ENCODE peak calls at places on chromosomes 5 and 9, in five cellular contexts. One of them, this sample, is unnamed.
A peak's percentile ranks its signal among the peaks of the same experiment; 100 is the strongest.

GRCh38 chr9:36051317-36051716 is 14.6 kb downstream of the RECK start:
- DNase-seq in spleen: no peak
- DNase-seq in stomach: no peak
- DNase-seq in K562: no peak
- DNase-seq in transverse colon: no peak
- DNase-seq in this sample: no peak

GRCh38 chr5:89968870-89969472 is 440.6 kb downstream of the CETN3 start:
- DNase-seq in spleen: no peak
- DNase-seq in stomach: no peak
- DNase-seq in K562: no peak
- DNase-seq in transverse colon: no peak
- DNase-seq in this sample: peak; percentile 6

GRCh38 chr5:101977729-101978345 is 318.2 kb downstream of the SLCO4C1 start:
- DNase-seq in spleen: no peak
- DNase-seq in stomach: no peak
- DNase-seq in K562: peak; percentile 34
- DNase-seq in transverse colon: no peak
- DNase-seq in this sample: peak; percentile 4

GRCh38 chr5:132469380-132470372 is 20.9 kb downstream of the IRF1 start:
- DNase-seq in spleen: peak; percentile 53
- DNase-seq in stomach: peak; percentile 24
- DNase-seq in K562: no peak
- DNase-seq in transverse colon: peak; percentile 8
- DNase-seq in this sample: no peak

GRCh38 chr5:140806834-140807775 is at the start of gene PCDHA4:
- DNase-seq in spleen: no peak
- DNase-seq in stomach: no peak
- DNase-seq in K562: no peak
- DNase-seq in transverse colon: peak; percentile 26
- DNase-seq in this sample: no peak

GRCh38 chr9:35689601-35690446 is at the start of gene TPM2:
- DNase-seq in spleen: no peak
- DNase-seq in stomach: peak; percentile 37
- DNase-seq in K562: peak; percentile 19
- DNase-seq in transverse colon: peak; percentile 73
- DNase-seq in this sample: peak; percentile 44

GRCh38 chr5:135979510-135979909 is 24.7 kb upstream of the LECT2 start:
- DNase-seq in spleen: no peak
- DNase-seq in stomach: no peak
- DNase-seq in K562: no peak
- DNase-seq in transverse colon: no peak
- DNase-seq in this sample: no peak

GRCh38 chr9:124291801-124292396 is 34.1 kb downstream of the NEK6 start:
- DNase-seq in spleen: peak; percentile 80
- DNase-seq in stomach: no peak
- DNase-seq in K562: no peak
- DNase-seq in transverse colon: peak; percentile 51
- DNase-seq in this sample: no peak

GRCh38 chr5:88675159-88675757 is 207.7 kb downstream of the MEF2C start:
- DNase-seq in spleen: no peak
- DNase-seq in stomach: no peak
- DNase-seq in K562: no peak
- DNase-seq in transverse colon: no peak
- DNase-seq in this sample: no peak

GRCh38 chr5:38462972-38463633 is 93.3 kb downstream of the LIFR start:
- DNase-seq in spleen: no peak
- DNase-seq in stomach: no peak
- DNase-seq in K562: no peak
- DNase-seq in transverse colon: no peak
- DNase-seq in this sample: no peak

GRCh38 chr5:163362806-163363788 is 74.3 kb upstream of the CCNG1 start:
- DNase-seq in spleen: no peak
- DNase-seq in stomach: no peak
- DNase-seq in K562: no peak
- DNase-seq in transverse colon: no peak
- DNase-seq in this sample: no peak

GRCh38 chr5:132439521-132440206 is 50.9 kb downstream of the IRF1 start:
- DNase-seq in spleen: no peak
- DNase-seq in stomach: no peak
- DNase-seq in K562: no peak
- DNase-seq in transverse colon: peak; percentile 66
- DNase-seq in this sample: peak; percentile 72

GRCh38 chr9:96219615-96220257 is 82.2 kb downstream of the HSD17B3 start:
- DNase-seq in spleen: peak; percentile 81
- DNase-seq in stomach: peak; percentile 36
- DNase-seq in K562: peak; percentile 76
- DNase-seq in transverse colon: peak; percentile 35
- DNase-seq in this sample: no peak

GRCh38 chr9:130225071-130225470 is 40.5 kb upstream of the HMCN2 start:
- DNase-seq in spleen: no peak
- DNase-seq in stomach: no peak
- DNase-seq in K562: no peak
- DNase-seq in transverse colon: no peak
- DNase-seq in this sample: no peak

GRCh38 chr9:89527084-89527483 is 29.2 kb upstream of the SEMA4D start:
- DNase-seq in spleen: peak; percentile 87
- DNase-seq in stomach: peak; percentile 44
- DNase-seq in K562: no peak
- DNase-seq in transverse colon: peak; percentile 40
- DNase-seq in this sample: no peak

GRCh38 chr9:92747459-92748232 is 17.0 kb downstream of the BICD2 start:
- DNase-seq in spleen: peak; percentile 62
- DNase-seq in stomach: no peak
- DNase-seq in K562: no peak
- DNase-seq in transverse colon: no peak
- DNase-seq in this sample: no peak

GRCh38 chr9:124617477-124618141 is 110.4 kb upstream of the NR5A1 start:
- DNase-seq in spleen: peak; percentile 85
- DNase-seq in stomach: peak; percentile 81
- DNase-seq in K562: peak; percentile 82
- DNase-seq in transverse colon: peak; percentile 83
- DNase-seq in this sample: peak; percentile 72

GRCh38 chr9:71096431-71097108 is 24.9 kb downstream of the TRPM3 start:
- DNase-seq in spleen: no peak
- DNase-seq in stomach: peak; percentile 41
- DNase-seq in K562: no peak
- DNase-seq in transverse colon: peak; percentile 10
- DNase-seq in this sample: no peak

GRCh38 chr5:138469540-138470321 is 4.5 kb downstream of the EGR1 start:
- DNase-seq in spleen: no peak
- DNase-seq in stomach: peak; percentile 55
- DNase-seq in K562: no peak
- DNase-seq in transverse colon: peak; percentile 65
- DNase-seq in this sample: no peak

GRCh38 chr5:38023353-38023752 is 183.5 kb upstream of the GDNF start:
- DNase-seq in spleen: no peak
- DNase-seq in stomach: no peak
- DNase-seq in K562: no peak
- DNase-seq in transverse colon: no peak
- DNase-seq in this sample: no peak

GRCh38 chr5:112329429-112330090 is 89.5 kb downstream of the EPB41L4A start:
- DNase-seq in spleen: no peak
- DNase-seq in stomach: no peak
- DNase-seq in K562: no peak
- DNase-seq in transverse colon: no peak
- DNase-seq in this sample: peak; percentile 23

GRCh38 chr9:116271991-116272390 is 118.4 kb downstream of the PAPPA start:
- DNase-seq in spleen: no peak
- DNase-seq in stomach: no peak
- DNase-seq in K562: no peak
- DNase-seq in transverse colon: no peak
- DNase-seq in this sample: no peak

DNA sequence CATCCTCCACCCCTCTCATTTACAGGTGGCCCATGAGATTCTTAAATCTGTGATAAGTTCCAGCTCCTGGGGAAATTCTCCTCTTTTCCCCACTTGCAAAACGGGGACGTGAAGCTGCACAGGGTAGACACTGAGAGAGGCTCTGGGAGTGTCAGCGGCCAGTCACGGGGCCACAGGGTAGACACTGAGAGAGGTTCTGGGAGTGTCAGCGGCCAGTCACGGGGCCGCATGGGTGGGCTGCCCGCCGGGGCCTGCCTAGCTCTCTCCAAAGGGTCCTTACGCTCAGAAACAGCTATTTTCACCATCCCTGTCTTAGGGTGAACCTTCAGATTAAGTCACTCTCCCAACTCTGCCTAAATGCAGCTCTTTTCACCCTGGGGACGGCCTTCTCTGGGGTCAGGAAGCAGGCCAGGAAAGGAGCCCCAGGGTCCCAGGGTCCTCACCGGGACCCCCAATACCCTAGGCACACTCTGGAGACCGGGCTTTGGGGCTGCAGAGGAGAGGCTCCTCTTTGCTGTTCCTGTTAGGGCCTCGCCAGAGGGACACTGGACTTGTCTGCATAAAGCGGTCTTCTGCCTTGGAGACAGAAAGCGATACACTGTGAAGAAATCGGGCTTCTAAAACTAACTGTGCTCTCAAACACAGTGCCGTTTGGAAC is 1.5 kb downstream of the FAM78A start:
- DNase-seq in spleen: peak; percentile 91
- DNase-seq in stomach: no peak
- DNase-seq in K562: peak; percentile 69
- DNase-seq in transverse colon: peak; percentile 65
- DNase-seq in this sample: no peak
- TF ChIP-seq POLR2AphosphoS5 in spleen: peak; percentile 80
- TF ChIP-seq POLR2AphosphoS5 in stomach: no peak
- TF ChIP-seq POLR2AphosphoS5 in K562: no peak
- TF ChIP-seq POLR2AphosphoS5 in transverse colon: peak; percentile 55
- TF ChIP-seq POLR2AphosphoS5 in this sample: no peak

DNA sequence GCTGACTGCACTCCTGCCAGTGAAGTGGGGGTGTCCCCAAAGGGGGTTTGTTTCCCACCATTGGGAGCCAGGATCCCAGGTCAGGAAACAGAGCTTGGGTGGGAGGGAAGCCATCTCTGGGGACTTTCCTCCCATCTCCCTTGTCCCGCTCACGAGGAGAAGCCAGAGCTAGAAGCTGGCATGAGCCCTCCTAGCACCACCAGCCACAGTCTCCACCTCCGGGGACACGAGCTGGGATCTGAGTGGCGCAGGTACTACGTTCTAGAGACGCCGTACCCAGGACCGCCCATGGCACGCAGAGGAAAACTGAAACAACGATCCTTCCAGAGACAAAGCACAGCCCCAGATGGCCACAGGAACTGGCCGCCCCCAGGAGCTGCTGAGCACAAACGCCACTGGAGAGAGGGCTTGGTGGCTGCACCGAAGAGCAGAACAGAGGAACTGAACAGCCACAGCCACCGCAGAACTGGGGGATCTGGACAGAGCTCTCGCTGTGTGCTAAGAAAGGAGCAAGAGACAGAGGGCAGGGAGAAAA is 29.8 kb downstream of the ADAMTS2 start:
- DNase-seq in spleen: peak; percentile 24
- DNase-seq in stomach: no peak
- DNase-seq in K562: no peak
- DNase-seq in transverse colon: no peak
- DNase-seq in this sample: no peak
- H3K27ac ChIP-seq in spleen: no peak overlapping the region
- H3K27ac ChIP-seq in stomach: no peak overlapping the region
- H3K27ac ChIP-seq in K562: no peak overlapping the region
- H3K27ac ChIP-seq in transverse colon: no peak overlapping the region
- H3K27ac ChIP-seq in this sample: no peak overlapping the region

GRCh38 chr5:149545327-149545726 is 5.9 kb downstream of the CSNK1A1 start:
- DNase-seq in spleen: no peak
- DNase-seq in stomach: no peak
- DNase-seq in K562: no peak
- DNase-seq in transverse colon: no peak
- DNase-seq in this sample: no peak
- TF ChIP-seq POLR2AphosphoS5 in spleen: peak; percentile 14
- TF ChIP-seq POLR2AphosphoS5 in stomach: no peak
- TF ChIP-seq POLR2AphosphoS5 in K562: no peak
- TF ChIP-seq POLR2AphosphoS5 in transverse colon: no peak
- TF ChIP-seq POLR2AphosphoS5 in this sample: no peak

GRCh38 chr5:72281430-72281763 is 38.6 kb downstream of the MRPS27 start:
- DNase-seq in spleen: no peak
- DNase-seq in stomach: no peak
- DNase-seq in K562: no peak
- DNase-seq in transverse colon: no peak
- DNase-seq in this sample: no peak

GRCh38 chr5:72283358-72283757 is 36.7 kb downstream of the MRPS27 start:
- DNase-seq in spleen: no peak
- DNase-seq in stomach: no peak
- DNase-seq in K562: no peak
- DNase-seq in transverse colon: no peak
- DNase-seq in this sample: no peak

GRCh38 chr5:72282878-72283277 is 37.2 kb downstream of the MRPS27 start:
- DNase-seq in spleen: no peak
- DNase-seq in stomach: no peak
- DNase-seq in K562: no peak
- DNase-seq in transverse colon: no peak
- DNase-seq in this sample: no peak

GRCh38 chr5:72281764-72282499 is 38.1 kb downstream of the MRPS27 start:
- DNase-seq in spleen: no peak
- DNase-seq in stomach: no peak
- DNase-seq in K562: peak; percentile 19
- DNase-seq in transverse colon: no peak
- DNase-seq in this sample: no peak

DNA sequence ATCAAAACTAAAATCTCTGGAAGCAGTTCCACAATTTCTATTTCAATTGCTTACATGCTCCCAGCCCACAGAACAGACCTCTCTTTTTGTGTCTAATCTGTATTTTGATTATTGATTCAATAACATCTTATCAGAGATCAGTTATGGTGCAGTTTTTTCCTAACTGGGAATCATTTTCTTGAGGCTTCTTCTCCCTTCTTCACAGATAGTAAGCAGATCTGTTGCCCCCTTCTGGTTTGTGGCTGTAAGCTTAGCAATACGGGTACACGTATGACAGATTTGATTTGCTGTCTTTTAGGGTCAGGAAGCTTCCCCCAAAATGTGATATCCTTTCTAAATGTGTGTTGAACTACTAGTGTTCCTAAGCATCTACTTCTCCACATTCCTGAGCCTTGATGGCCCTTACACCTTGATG is 39.4 kb downstream of the MRPS27 start:
- DNase-seq in spleen: no peak
- DNase-seq in stomach: no peak
- DNase-seq in K562: peak; percentile 38
- DNase-seq in transverse colon: no peak
- DNase-seq in this sample: no peak
- H3K27ac ChIP-seq in spleen: no peak overlapping the region
- H3K27ac ChIP-seq in stomach: no peak overlapping the region
- H3K27ac ChIP-seq in K562: peak overlapping the region; percentile 73
- H3K27ac ChIP-seq in transverse colon: no peak overlapping the region
- H3K27ac ChIP-seq in this sample: peak overlapping the region; percentile 58

DNA sequence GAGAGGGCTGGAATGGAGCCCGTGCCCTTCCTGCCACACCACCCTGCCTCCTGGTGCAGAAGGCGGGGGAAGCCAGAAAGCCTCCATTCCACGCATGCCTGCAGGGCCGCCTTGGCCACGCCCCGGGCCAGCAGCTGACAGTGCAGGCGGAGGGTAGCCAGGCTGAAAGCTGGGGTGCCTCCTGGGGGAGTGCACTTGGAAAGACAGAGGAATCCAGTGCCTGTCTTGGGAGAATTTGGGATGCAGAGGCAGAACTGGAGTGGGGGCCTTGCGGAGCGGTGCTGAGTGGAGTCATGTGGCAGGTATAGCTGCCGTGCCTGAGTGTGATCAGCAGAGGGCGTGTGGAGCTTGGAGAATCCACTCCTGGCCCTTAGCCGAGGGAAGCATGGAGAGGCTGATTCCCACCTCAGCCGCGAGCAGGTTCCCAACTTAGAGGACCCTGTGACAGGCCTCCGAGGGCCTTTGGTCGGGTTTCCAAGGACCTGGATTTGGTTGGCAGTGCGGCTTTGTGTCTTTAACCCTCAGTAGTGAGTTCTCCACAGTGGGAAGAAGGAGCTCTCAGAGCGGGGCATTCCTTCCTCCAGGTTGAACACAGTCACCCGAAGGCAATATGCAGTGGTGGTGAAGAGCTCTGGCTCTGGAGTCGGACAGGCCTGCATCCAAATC is 9.1 kb upstream of the URM1 start:
- DNase-seq in spleen: peak; percentile 90
- DNase-seq in stomach: peak; percentile 88
- DNase-seq in K562: peak; percentile 79
- DNase-seq in transverse colon: peak; percentile 84
- DNase-seq in this sample: peak; percentile 87
- TF ChIP-seq POLR2AphosphoS5 in spleen: peak; percentile 77
- TF ChIP-seq POLR2AphosphoS5 in stomach: no peak
- TF ChIP-seq POLR2AphosphoS5 in K562: no peak
- TF ChIP-seq POLR2AphosphoS5 in transverse colon: peak; percentile 52
- TF ChIP-seq POLR2AphosphoS5 in this sample: peak; percentile 84

This sample was measured in prostate gland.